ENCODE peak calls at places on chromosomes 1 and 21, in five cellular contexts. One of them, this sample, is unnamed.

GRCh38 chr1:98327151-98327918 is 334.2 kb upstream of the SNX7 start:
- DNase-seq in body of pancreas: no peak
- DNase-seq in fibroblast of pulmonary artery: peak
- DNase-seq in uterus: no peak
- DNase-seq in esophagus muscularis mucosa: no peak
- DNase-seq in this sample: no peak

GRCh38 chr1:110341872-110342331 is 2.7 kb downstream of the RBM15 start:
- DNase-seq in uterus: no peak
- DNase-seq in body of pancreas: no peak
- DNase-seq in esophagus muscularis mucosa: no peak
- DNase-seq in fibroblast of pulmonary artery: no peak
- DNase-seq in this sample: no peak

GRCh38 chr1:34822202-34822601 is 29.4 kb downstream of the GJA4 start:
- DNase-seq in uterus: no peak
- DNase-seq in fibroblast of pulmonary artery: no peak
- DNase-seq in esophagus muscularis mucosa: no peak
- DNase-seq in body of pancreas: no peak
- DNase-seq in this sample: no peak

GRCh38 chr1:185741551-185741950 is 7.4 kb downstream of the HMCN1 start:
- DNase-seq in body of pancreas: no peak
- DNase-seq in esophagus muscularis mucosa: no peak
- DNase-seq in fibroblast of pulmonary artery: peak
- DNase-seq in uterus: no peak
- DNase-seq in this sample: no peak

GRCh38 chr1:11321656-11322491 is 48.9 kb downstream of the UBIAD1 start:
- DNase-seq in uterus: no peak
- DNase-seq in esophagus muscularis mucosa: no peak
- DNase-seq in body of pancreas: no peak
- DNase-seq in fibroblast of pulmonary artery: no peak
- DNase-seq in this sample: no peak

GRCh38 chr1:14300991-14301703 is 297.3 kb upstream of the KAZN start:
- DNase-seq in uterus: no peak
- DNase-seq in body of pancreas: no peak
- DNase-seq in fibroblast of pulmonary artery: no peak
- DNase-seq in esophagus muscularis mucosa: peak
- DNase-seq in this sample: peak

GRCh38 chr1:207658904-207659485 is 14.1 kb downstream of the CR1L start:
- DNase-seq in uterus: no peak
- DNase-seq in fibroblast of pulmonary artery: no peak
- DNase-seq in body of pancreas: no peak
- DNase-seq in esophagus muscularis mucosa: no peak
- DNase-seq in this sample: no peak

GRCh38 chr1:155983191-155984023 is 5.1 kb upstream of the ARHGEF2 start:
- DNase-seq in uterus: peak
- DNase-seq in fibroblast of pulmonary artery: peak
- DNase-seq in esophagus muscularis mucosa: no peak
- DNase-seq in body of pancreas: no peak
- DNase-seq in this sample: peak

GRCh38 chr1:157115851-157116734 is 16.5 kb upstream of the ETV3L start:
- DNase-seq in uterus: no peak
- DNase-seq in esophagus muscularis mucosa: no peak
- DNase-seq in fibroblast of pulmonary artery: no peak
- DNase-seq in body of pancreas: no peak
- DNase-seq in this sample: no peak

GRCh38 chr1:7462627-7463026 is 308.5 kb upstream of the VAMP3 start:
- DNase-seq in fibroblast of pulmonary artery: no peak
- DNase-seq in body of pancreas: no peak
- DNase-seq in uterus: no peak
- DNase-seq in esophagus muscularis mucosa: no peak
- DNase-seq in this sample: no peak

GRCh38 chr1:47241114-47242113 is 9.4 kb upstream of the TAL1 start:
- DNase-seq in esophagus muscularis mucosa: no peak
- DNase-seq in fibroblast of pulmonary artery: peak
- DNase-seq in uterus: no peak
- DNase-seq in body of pancreas: no peak
- DNase-seq in this sample: no peak

GRCh38 chr1:223620297-223620900 is 45.1 kb downstream of the CAPN8 start:
- DNase-seq in body of pancreas: peak
- DNase-seq in fibroblast of pulmonary artery: no peak
- DNase-seq in esophagus muscularis mucosa: no peak
- DNase-seq in uterus: no peak
- DNase-seq in this sample: no peak

GRCh38 chr21:29181799-29182470 is 51.5 kb downstream of the MAP3K7CL start:
- DNase-seq in esophagus muscularis mucosa: no peak
- DNase-seq in fibroblast of pulmonary artery: peak
- DNase-seq in body of pancreas: no peak
- DNase-seq in uterus: no peak
- DNase-seq in this sample: no peak

GRCh38 chr1:221284028-221284427 is 404.8 kb downstream of the HLX start:
- DNase-seq in uterus: no peak
- DNase-seq in esophagus muscularis mucosa: no peak
- DNase-seq in body of pancreas: no peak
- DNase-seq in fibroblast of pulmonary artery: peak
- DNase-seq in this sample: no peak

GRCh38 chr1:86860020-86860419 is 53.9 kb downstream of the SELENOF start:
- DNase-seq in uterus: no peak
- DNase-seq in body of pancreas: no peak
- DNase-seq in fibroblast of pulmonary artery: peak
- DNase-seq in esophagus muscularis mucosa: no peak
- DNase-seq in this sample: no peak

GRCh38 chr1:209696673-209697072 is 8.0 kb upstream of the HSD11B1 start:
- DNase-seq in uterus: no peak
- DNase-seq in body of pancreas: no peak
- DNase-seq in fibroblast of pulmonary artery: no peak
- DNase-seq in esophagus muscularis mucosa: no peak
- DNase-seq in this sample: no peak

GRCh38 chr1:206633708-206634121 is 1.6 kb upstream of the DYRK3 start:
- DNase-seq in uterus: peak
- DNase-seq in fibroblast of pulmonary artery: peak
- DNase-seq in body of pancreas: no peak
- DNase-seq in esophagus muscularis mucosa: no peak
- DNase-seq in this sample: no peak

GRCh38 chr1:245019904-245020486 is 134.8 kb upstream of the KIF26B start:
- DNase-seq in uterus: no peak
- DNase-seq in body of pancreas: no peak
- DNase-seq in esophagus muscularis mucosa: no peak
- DNase-seq in fibroblast of pulmonary artery: no peak
- DNase-seq in this sample: no peak

GRCh38 chr1:26961826-26962225 is 1.6 kb upstream of the KDF1 start:
- DNase-seq in uterus: no peak
- DNase-seq in esophagus muscularis mucosa: no peak
- DNase-seq in body of pancreas: no peak
- DNase-seq in fibroblast of pulmonary artery: peak
- DNase-seq in this sample: no peak

GRCh38 chr1:6902153-6902552 is 116.9 kb downstream of the CAMTA1 start:
- DNase-seq in body of pancreas: no peak
- DNase-seq in esophagus muscularis mucosa: no peak
- DNase-seq in fibroblast of pulmonary artery: no peak
- DNase-seq in uterus: no peak
- DNase-seq in this sample: no peak

GRCh38 chr1:159932296-159933285 is 7.3 kb upstream of the TAGLN2 start:
- DNase-seq in fibroblast of pulmonary artery: no peak
- DNase-seq in uterus: no peak
- DNase-seq in esophagus muscularis mucosa: no peak
- DNase-seq in body of pancreas: no peak
- DNase-seq in this sample: no peak

GRCh38 chr21:39390212-39390765 is 41.4 kb upstream of the HMGN1 start:
- DNase-seq in uterus: no peak
- DNase-seq in fibroblast of pulmonary artery: no peak
- DNase-seq in body of pancreas: no peak
- DNase-seq in esophagus muscularis mucosa: no peak
- DNase-seq in this sample: no peak

GRCh38 chr1:240701412-240701811 is 89.5 kb upstream of the GREM2 start:
- DNase-seq in esophagus muscularis mucosa: no peak
- DNase-seq in fibroblast of pulmonary artery: peak
- DNase-seq in uterus: no peak
- DNase-seq in body of pancreas: no peak
- DNase-seq in this sample: no peak

GRCh38 chr1:7962011-7962335 is 462 bp downstream of the PARK7 start:
- DNase-seq in body of pancreas: no peak
- DNase-seq in uterus: no peak
- DNase-seq in esophagus muscularis mucosa: no peak
- DNase-seq in fibroblast of pulmonary artery: no peak
- DNase-seq in this sample: no peak

GRCh38 chr1:89632213-89633102 is 462 bp upstream of the LRRC8C start:
- DNase-seq in esophagus muscularis mucosa: no peak
- DNase-seq in fibroblast of pulmonary artery: peak
- DNase-seq in body of pancreas: peak
- DNase-seq in uterus: peak
- DNase-seq in this sample: peak

GRCh38 chr1:242240061-242240460 is 241.2 kb upstream of the MAP1LC3C start:
- DNase-seq in esophagus muscularis mucosa: no peak
- DNase-seq in fibroblast of pulmonary artery: no peak
- DNase-seq in uterus: no peak
- DNase-seq in body of pancreas: peak
- DNase-seq in this sample: no peak

GRCh38 chr1:109474697-109475096 is 8.4 kb downstream of the SYPL2 start:
- DNase-seq in fibroblast of pulmonary artery: no peak
- DNase-seq in body of pancreas: no peak
- DNase-seq in uterus: no peak
- DNase-seq in esophagus muscularis mucosa: no peak
- DNase-seq in this sample: no peak

GRCh38 chr1:157370698-157371097 is 181.6 kb downstream of the FCRL5 start:
- DNase-seq in uterus: no peak
- DNase-seq in fibroblast of pulmonary artery: no peak
- DNase-seq in body of pancreas: no peak
- DNase-seq in esophagus muscularis mucosa: no peak
- DNase-seq in this sample: no peak

GRCh38 chr1:21337931-21338567 is 47.8 kb upstream of the ECE1 start:
- DNase-seq in esophagus muscularis mucosa: peak
- DNase-seq in uterus: peak
- DNase-seq in body of pancreas: peak
- DNase-seq in fibroblast of pulmonary artery: peak
- DNase-seq in this sample: peak

GRCh38 chr1:21490774-21491482 is 18.3 kb upstream of the ALPL start:
- DNase-seq in body of pancreas: no peak
- DNase-seq in esophagus muscularis mucosa: no peak
- DNase-seq in fibroblast of pulmonary artery: peak
- DNase-seq in uterus: no peak
- DNase-seq in this sample: no peak

GRCh38 chr1:5481889-5482288 is 510.3 kb downstream of the NPHP4 start:
- DNase-seq in body of pancreas: no peak
- DNase-seq in esophagus muscularis mucosa: no peak
- DNase-seq in fibroblast of pulmonary artery: no peak
- DNase-seq in uterus: no peak
- DNase-seq in this sample: no peak

GRCh38 chr1:30106125-30106524 is 617.3 kb downstream of the MATN1 start:
- DNase-seq in body of pancreas: peak
- DNase-seq in esophagus muscularis mucosa: no peak
- DNase-seq in uterus: peak
- DNase-seq in fibroblast of pulmonary artery: peak
- DNase-seq in this sample: no peak

GRCh38 chr1:9858293-9859035 is 34.7 kb upstream of the CLSTN1 start:
- DNase-seq in uterus: no peak
- DNase-seq in body of pancreas: no peak
- DNase-seq in esophagus muscularis mucosa: no peak
- DNase-seq in fibroblast of pulmonary artery: no peak
- DNase-seq in this sample: no peak

GRCh38 chr1:67923074-67923473 is 89.8 kb upstream of the GNG12 start:
- DNase-seq in uterus: no peak
- DNase-seq in fibroblast of pulmonary artery: no peak
- DNase-seq in esophagus muscularis mucosa: no peak
- DNase-seq in body of pancreas: no peak
- DNase-seq in this sample: no peak

GRCh38 chr1:19079983-19080472 is 123.6 kb upstream of the IFFO2 start:
- DNase-seq in fibroblast of pulmonary artery: no peak
- DNase-seq in uterus: no peak
- DNase-seq in esophagus muscularis mucosa: no peak
- DNase-seq in body of pancreas: no peak
- DNase-seq in this sample: peak